ENCODE peak calls at places on chromosomes 7 and 10, in six cellular contexts. E is mesenchymal stem cell; T is retina; H is effector CD4-positive, alpha-beta T cell; W is dermis microvascular lymphatic vessel endothelial cell; X is head of caudate nucleus. K is an unnamed sample.
A peak's percentile ranks its signal among the peaks of the same experiment; 100 is the strongest.

GRCh38 chr7:34155225-34155908 is 250.0 kb downstream of the BMPER start:
- DNase-seq in E (peak; percentile 98), T (no peak), H (no peak), W (no peak), X (no peak), K (no peak)

GRCh38 chr7:99407849-99408346 is 499 bp downstream of the PDAP1 start:
- DNase-seq in E (peak; percentile 82), T (no peak), H (peak; percentile 30), W (peak; percentile 78), X (peak; percentile 29), K (no peak)

GRCh38 chr10:6148251-6148691 is 54.5 kb upstream of the PFKFB3 start:
- DNase-seq in E (no peak), T (no peak), H (no peak), W (no peak), X (no peak), K (no peak)

GRCh38 chr10:104824378-104825006 is 183.4 kb downstream of the SORCS3 start:
- DNase-seq in E (no peak), T (peak; percentile 39), H (no peak), W (peak; percentile 19), X (no peak), K (no peak)

GRCh38 chr10:97149065-97149680 is 36.6 kb downstream of the SLIT1 start:
- DNase-seq in E (no peak), T (peak; percentile 89), H (no peak), W (no peak), X (no peak), K (no peak)

GRCh38 chr10:98212204-98212603 is 55.8 kb downstream of the LOXL4 start:
- DNase-seq in E (no peak), T (no peak), H (no peak), W (no peak), X (no peak), K (no peak)

GRCh38 chr7:8125680-8126444 is 136.1 kb downstream of the ICA1 start:
- DNase-seq in E (no peak), T (no peak), H (peak; percentile 74), W (no peak), X (no peak), K (peak; percentile 72)

GRCh38 chr10:113927440-113927839 is 73.0 kb downstream of the NHLRC2 start:
- DNase-seq in E (no peak), T (no peak), H (no peak), W (peak; percentile 25), X (no peak), K (no peak)

GRCh38 chr10:96975083-96975482 is 143.0 kb downstream of the LCOR start:
- DNase-seq in E (no peak), T (no peak), H (no peak), W (no peak), X (no peak), K (no peak)

GRCh38 chr7:2870471-2870941 is 26.4 kb upstream of the GNA12 start:
- DNase-seq in E (peak; percentile 79), T (peak; percentile 19), H (peak; percentile 38), W (peak; percentile 91), X (no peak), K (peak; percentile 57)

GRCh38 chr10:51250278-51250914 is 176.1 kb downstream of the PRKG1 start:
- DNase-seq in E (peak; percentile 52), T (no peak), H (no peak), W (no peak), X (no peak), K (no peak)

GRCh38 chr10:89283988-89284475 is 17.8 kb upstream of the IFIT2 start:
- DNase-seq in E (peak; percentile 87), T (peak; percentile 80), H (no peak), W (no peak), X (peak; percentile 28), K (no peak)

GRCh38 chr7:140649566-140650205 is 9.1 kb upstream of the DENND2A start:
- DNase-seq in E (no peak), T (no peak), H (no peak), W (peak; percentile 23), X (no peak), K (no peak)

GRCh38 chr10:101572785-101573184 is 15.3 kb downstream of the POLL start:
- DNase-seq in E (no peak), T (no peak), H (no peak), W (no peak), X (no peak), K (no peak)

GRCh38 chr7:151206914-151207313 is 3.4 kb downstream of the H2BK1 start:
- DNase-seq in E (no peak), T (no peak), H (no peak), W (no peak), X (no peak), K (peak; percentile 10)

GRCh38 chr7:143511593-143512047 is 33.9 kb downstream of the TAS2R41 start:
- DNase-seq in E (no peak), T (no peak), H (no peak), W (no peak), X (no peak), K (no peak)

K was measured in T-cell.